ENCODE peak calls at places on chromosome 17, in nine cellular contexts. A is effector memory CD4-positive, alpha-beta T cell; M is ELR; V is AG04450; I is NCI-H524; B is testis; Y is germinal center; R is hepatic stellate cell; C is GOT3. P is an unnamed sample.

GRCh38 chr17:4477286-4477791 is 21.3 kb upstream of the SPNS2 start:
- DNase-seq in C (no peak), A (no peak), V (no peak), B (no peak), M (peak; percentile 20), R (no peak), I (no peak), Y (no peak), P (no peak)

GRCh38 chr17:36592711-36593321 is 1.1 kb downstream of the DHRS11 start:
- DNase-seq in B (no peak), Y (no peak), I (no peak), R (no peak), A (no peak), V (no peak), M (no peak), C (no peak), P (no peak)

GRCh38 chr17:27400991-27401390 is 55.3 kb upstream of the KSR1 start:
- DNase-seq in M (no peak), B (no peak), A (no peak), Y (no peak), I (no peak), R (no peak), V (no peak), C (no peak), P (no peak)

GRCh38 chr17:57004944-57005579 is 27.1 kb downstream of the SCPEP1 start:
- DNase-seq in V (no peak), I (no peak), M (no peak), Y (peak; percentile 73), B (no peak), R (no peak), A (no peak), C (no peak), P (no peak)

GRCh38 chr17:73492802-73493139 is 151.5 kb downstream of the SDK2 start:
- DNase-seq in I (peak; percentile 64), M (no peak), C (no peak), Y (no peak), V (no peak), B (no peak), A (no peak), R (no peak), P (no peak)

GRCh38 chr17:67469208-67469980 is 92.3 kb downstream of the PITPNC1 start:
- DNase-seq in B (peak; percentile 62), Y (no peak), R (peak; percentile 27), A (no peak), I (no peak), C (no peak), V (no peak), M (no peak), P (no peak)

GRCh38 chr17:10618202-10618635 is 38.9 kb downstream of the MYH3 start:
- DNase-seq in A (peak; percentile 4), C (peak; percentile 47), I (peak; percentile 63), Y (peak; percentile 77), M (peak; percentile 74), R (peak; percentile 74), B (peak; percentile 78), V (peak; percentile 18), P (peak; percentile 15)

GRCh38 chr17:47423406-47424295 is 99.9 kb downstream of the EFCAB13 start:
- DNase-seq in A (no peak), B (peak; percentile 26), R (peak; percentile 10), V (no peak), C (no peak), M (peak; percentile 11), Y (peak; percentile 25), I (no peak), P (no peak)

GRCh38 chr17:57403241-57403640 is 146.9 kb downstream of the MSI2 start:
- DNase-seq in M (no peak), A (no peak), I (no peak), V (no peak), R (no peak), Y (no peak), B (peak; percentile 41), C (no peak), P (no peak)

GRCh38 chr17:72525225-72525988 is 404.6 kb downstream of the SOX9 start:
- DNase-seq in Y (no peak), B (no peak), A (no peak), I (no peak), V (no peak), R (no peak), C (no peak), M (no peak), P (no peak)

GRCh38 chr17:81002409-81003361 is 11.0 kb downstream of the CHMP6 start:
- DNase-seq in A (no peak), V (no peak), C (no peak), R (peak; percentile 62), I (peak; percentile 63), M (peak; percentile 74), Y (no peak), B (no peak), P (no peak)

P was measured in non-pigmented ciliary epithelial cell.